ENCODE peak calls at places on chromosomes 11 and 22, in four cellular contexts. One of them, this sample, is unnamed.
A peak's percentile ranks its signal among the peaks of the same experiment; 100 is the strongest.

GRCh38 chr22:46482311-46482710 is 55.1 kb downstream of the CELSR1 start:
- DNase-seq in effector CD4-positive, alpha-beta T cell: no peak
- DNase-seq in stimulated activated CD8-positive, alpha-beta memory T cell treated with anti-CD3 and anti-CD28 coated beads, Interleukin-4, amount 100 ng/mL, for 48 hours: no peak
- DNase-seq in iPS-NIHi11: no peak
- DNase-seq in this sample: no peak

GRCh38 chr11:123434262-123434661 is 4.2 kb downstream of the GRAMD1B start:
- DNase-seq in effector CD4-positive, alpha-beta T cell: no peak
- DNase-seq in stimulated activated CD8-positive, alpha-beta memory T cell treated with anti-CD3 and anti-CD28 coated beads, Interleukin-4, amount 100 ng/mL, for 48 hours: peak; percentile 44
- DNase-seq in iPS-NIHi11: peak; percentile 37
- DNase-seq in this sample: peak; percentile 41

GRCh38 chr11:61626580-61627380 is 45.9 kb upstream of the SYT7 start:
- DNase-seq in effector CD4-positive, alpha-beta T cell: no peak
- DNase-seq in stimulated activated CD8-positive, alpha-beta memory T cell treated with anti-CD3 and anti-CD28 coated beads, Interleukin-4, amount 100 ng/mL, for 48 hours: no peak
- DNase-seq in iPS-NIHi11: peak; percentile 80
- DNase-seq in this sample: no peak

GRCh38 chr22:37892566-37893338 is 13.3 kb upstream of the MICALL1 start:
- DNase-seq in effector CD4-positive, alpha-beta T cell: no peak
- DNase-seq in stimulated activated CD8-positive, alpha-beta memory T cell treated with anti-CD3 and anti-CD28 coated beads, Interleukin-4, amount 100 ng/mL, for 48 hours: no peak
- DNase-seq in iPS-NIHi11: no peak
- DNase-seq in this sample: no peak

GRCh38 chr11:28767574-28767973 is 659.4 kb downstream of the METTL15 start:
- DNase-seq in effector CD4-positive, alpha-beta T cell: no peak
- DNase-seq in stimulated activated CD8-positive, alpha-beta memory T cell treated with anti-CD3 and anti-CD28 coated beads, Interleukin-4, amount 100 ng/mL, for 48 hours: no peak
- DNase-seq in iPS-NIHi11: no peak
- DNase-seq in this sample: no peak

GRCh38 chr22:23215294-23216204 is 35.2 kb downstream of the BCR start:
- DNase-seq in effector CD4-positive, alpha-beta T cell: no peak
- DNase-seq in stimulated activated CD8-positive, alpha-beta memory T cell treated with anti-CD3 and anti-CD28 coated beads, Interleukin-4, amount 100 ng/mL, for 48 hours: no peak
- DNase-seq in iPS-NIHi11: no peak
- DNase-seq in this sample: no peak

GRCh38 chr11:93329936-93330445 is 551 bp upstream of the DEUP1 start:
- DNase-seq in effector CD4-positive, alpha-beta T cell: no peak
- DNase-seq in stimulated activated CD8-positive, alpha-beta memory T cell treated with anti-CD3 and anti-CD28 coated beads, Interleukin-4, amount 100 ng/mL, for 48 hours: no peak
- DNase-seq in iPS-NIHi11: peak; percentile 49
- DNase-seq in this sample: peak; percentile 43

GRCh38 chr11:18243783-18244362 is 4.6 kb downstream of the SAA2 start:
- DNase-seq in effector CD4-positive, alpha-beta T cell: peak; percentile 38
- DNase-seq in stimulated activated CD8-positive, alpha-beta memory T cell treated with anti-CD3 and anti-CD28 coated beads, Interleukin-4, amount 100 ng/mL, for 48 hours: peak; percentile 73
- DNase-seq in iPS-NIHi11: peak; percentile 78
- DNase-seq in this sample: peak; percentile 80

GRCh38 chr11:112769170-112769569 is 192.1 kb upstream of the NCAM1 start:
- DNase-seq in effector CD4-positive, alpha-beta T cell: no peak
- DNase-seq in stimulated activated CD8-positive, alpha-beta memory T cell treated with anti-CD3 and anti-CD28 coated beads, Interleukin-4, amount 100 ng/mL, for 48 hours: no peak
- DNase-seq in iPS-NIHi11: no peak
- DNase-seq in this sample: no peak

GRCh38 chr22:36924151-36924698 is 10.8 kb downstream of the CSF2RB start:
- DNase-seq in effector CD4-positive, alpha-beta T cell: no peak
- DNase-seq in stimulated activated CD8-positive, alpha-beta memory T cell treated with anti-CD3 and anti-CD28 coated beads, Interleukin-4, amount 100 ng/mL, for 48 hours: no peak
- DNase-seq in iPS-NIHi11: no peak
- DNase-seq in this sample: no peak

GRCh38 chr22:45225732-45226560 is 14.7 kb downstream of the KIAA0930 start:
- DNase-seq in effector CD4-positive, alpha-beta T cell: no peak
- DNase-seq in stimulated activated CD8-positive, alpha-beta memory T cell treated with anti-CD3 and anti-CD28 coated beads, Interleukin-4, amount 100 ng/mL, for 48 hours: no peak
- DNase-seq in iPS-NIHi11: no peak
- DNase-seq in this sample: no peak

GRCh38 chr11:36510567-36511020 is 522 bp upstream of the TRAF6 start:
- DNase-seq in effector CD4-positive, alpha-beta T cell: no peak
- DNase-seq in stimulated activated CD8-positive, alpha-beta memory T cell treated with anti-CD3 and anti-CD28 coated beads, Interleukin-4, amount 100 ng/mL, for 48 hours: no peak
- DNase-seq in iPS-NIHi11: peak; percentile 47
- DNase-seq in this sample: no peak

GRCh38 chr11:127193916-127194315 is 193.3 kb upstream of the KIRREL3 start:
- DNase-seq in effector CD4-positive, alpha-beta T cell: no peak
- DNase-seq in stimulated activated CD8-positive, alpha-beta memory T cell treated with anti-CD3 and anti-CD28 coated beads, Interleukin-4, amount 100 ng/mL, for 48 hours: no peak
- DNase-seq in iPS-NIHi11: no peak
- DNase-seq in this sample: no peak

GRCh38 chr22:32396746-32397145 is 15.3 kb downstream of the RTCB start:
- DNase-seq in effector CD4-positive, alpha-beta T cell: no peak
- DNase-seq in stimulated activated CD8-positive, alpha-beta memory T cell treated with anti-CD3 and anti-CD28 coated beads, Interleukin-4, amount 100 ng/mL, for 48 hours: no peak
- DNase-seq in iPS-NIHi11: no peak
- DNase-seq in this sample: no peak

GRCh38 chr22:47288640-47289039 is 526.2 kb downstream of the TBC1D22A start:
- DNase-seq in effector CD4-positive, alpha-beta T cell: no peak
- DNase-seq in stimulated activated CD8-positive, alpha-beta memory T cell treated with anti-CD3 and anti-CD28 coated beads, Interleukin-4, amount 100 ng/mL, for 48 hours: no peak
- DNase-seq in iPS-NIHi11: no peak
- DNase-seq in this sample: no peak

GRCh38 chr11:113670149-113670829 is 35.8 kb downstream of the TMPRSS5 start:
- DNase-seq in effector CD4-positive, alpha-beta T cell: no peak
- DNase-seq in stimulated activated CD8-positive, alpha-beta memory T cell treated with anti-CD3 and anti-CD28 coated beads, Interleukin-4, amount 100 ng/mL, for 48 hours: no peak
- DNase-seq in iPS-NIHi11: no peak
- DNase-seq in this sample: no peak

GRCh38 chr11:100941033-100941432 is 188.6 kb downstream of the PGR start:
- DNase-seq in effector CD4-positive, alpha-beta T cell: no peak
- DNase-seq in stimulated activated CD8-positive, alpha-beta memory T cell treated with anti-CD3 and anti-CD28 coated beads, Interleukin-4, amount 100 ng/mL, for 48 hours: no peak
- DNase-seq in iPS-NIHi11: no peak
- DNase-seq in this sample: peak; percentile 29

GRCh38 chr22:24129980-24130379 is 51.3 kb upstream of the SUSD2 start:
- DNase-seq in effector CD4-positive, alpha-beta T cell: no peak
- DNase-seq in stimulated activated CD8-positive, alpha-beta memory T cell treated with anti-CD3 and anti-CD28 coated beads, Interleukin-4, amount 100 ng/mL, for 48 hours: no peak
- DNase-seq in iPS-NIHi11: no peak
- DNase-seq in this sample: no peak

GRCh38 chr22:26893034-26893710 is 235.8 kb downstream of the MIAT start:
- DNase-seq in effector CD4-positive, alpha-beta T cell: no peak
- DNase-seq in stimulated activated CD8-positive, alpha-beta memory T cell treated with anti-CD3 and anti-CD28 coated beads, Interleukin-4, amount 100 ng/mL, for 48 hours: no peak
- DNase-seq in iPS-NIHi11: no peak
- DNase-seq in this sample: peak; percentile 20

GRCh38 chr22:24995649-24996180 is 43.2 kb downstream of the KIAA1671 start:
- DNase-seq in effector CD4-positive, alpha-beta T cell: no peak
- DNase-seq in stimulated activated CD8-positive, alpha-beta memory T cell treated with anti-CD3 and anti-CD28 coated beads, Interleukin-4, amount 100 ng/mL, for 48 hours: no peak
- DNase-seq in iPS-NIHi11: no peak
- DNase-seq in this sample: no peak

GRCh38 chr11:1701041-1701807 is 4.2 kb downstream of the KRTAP5-6 start:
- DNase-seq in effector CD4-positive, alpha-beta T cell: no peak
- DNase-seq in stimulated activated CD8-positive, alpha-beta memory T cell treated with anti-CD3 and anti-CD28 coated beads, Interleukin-4, amount 100 ng/mL, for 48 hours: peak; percentile 45
- DNase-seq in iPS-NIHi11: peak; percentile 43
- DNase-seq in this sample: peak; percentile 84

GRCh38 chr11:13942908-13943505 is 19.5 kb upstream of the SPON1 start:
- DNase-seq in effector CD4-positive, alpha-beta T cell: no peak
- DNase-seq in stimulated activated CD8-positive, alpha-beta memory T cell treated with anti-CD3 and anti-CD28 coated beads, Interleukin-4, amount 100 ng/mL, for 48 hours: no peak
- DNase-seq in iPS-NIHi11: no peak
- DNase-seq in this sample: no peak

This sample was measured in neural progenitor cell.